ENCODE peak calls at places on chromosomes 13 and 19, in seven cellular contexts. L is activated CD4-positive, alpha-beta memory T cell treated with anti-CD3 and anti-CD28 coated beads for 36 hours; U is central memory CD4-positive, alpha-beta T cell; E is mesendoderm; R is body of pancreas; A is GDM1; V is AG10803. Y is an unnamed sample.

GRCh38 chr19:41877490-41877876 is 404 bp downstream of the CD79A start:
- DNase-seq in V (no peak), E (no peak), R (no peak), L (no peak), U (no peak), A (peak), Y (peak)

GRCh38 chr13:111361873-111362648 is 41.6 kb downstream of the TEX29 start:
- DNase-seq in R (no peak), L (no peak), E (no peak), A (no peak), U (no peak), V (no peak), Y (no peak)

GRCh38 chr13:113490496-113491417 is at the start of gene DCUN1D2:
- DNase-seq in V (peak), R (peak), E (peak), A (peak), L (peak), U (peak), Y (peak)

GRCh38 chr13:28493740-28494536 is 990 bp downstream of the FLT1 start:
- DNase-seq in E (peak), R (no peak), U (no peak), V (no peak), L (peak), A (no peak), Y (no peak)

GRCh38 chr19:36719687-36720556 is 32.5 kb downstream of the ZNF567 start:
- DNase-seq in R (no peak), U (no peak), E (peak), V (no peak), L (no peak), A (no peak), Y (no peak)

GRCh38 chr13:26320766-26321165 is 66.8 kb downstream of the CDK8 start:
- DNase-seq in V (no peak), R (no peak), E (no peak), U (no peak), L (no peak), A (no peak), Y (no peak)

GRCh38 chr13:21124853-21125252 is 51.5 kb downstream of the SKA3 start:
- DNase-seq in V (peak), U (no peak), A (peak), E (no peak), R (peak), L (no peak), Y (no peak)

GRCh38 chr19:57648336-57649003 is 15.5 kb downstream of the ZNF211 start:
- DNase-seq in R (peak), E (no peak), V (no peak), L (no peak), U (no peak), A (no peak), Y (no peak)

GRCh38 chr19:15614507-15615379 is at the start of gene CYP4F8:
- DNase-seq in U (no peak), V (no peak), E (no peak), L (no peak), A (no peak), R (peak), Y (no peak)

GRCh38 chr13:97726664-97727235 is 226.7 kb upstream of the IPO5 start:
- DNase-seq in V (no peak), U (no peak), L (no peak), E (no peak), R (no peak), A (no peak), Y (no peak)

GRCh38 chr13:80903911-80904310 is 563.0 kb upstream of the SPRY2 start:
- DNase-seq in L (no peak), E (no peak), R (no peak), V (no peak), U (no peak), A (no peak), Y (no peak)

GRCh38 chr13:50714886-50715285 is 128.6 kb downstream of the DLEU7 start:
- DNase-seq in E (no peak), R (no peak), L (no peak), U (no peak), V (no peak), A (no peak), Y (no peak)

GRCh38 chr19:46860846-46861690 is at the start of gene ARHGAP35:
- DNase-seq in A (no peak), U (no peak), L (peak), E (no peak), R (peak), V (no peak), Y (no peak)

GRCh38 chr13:72129117-72129516 is 262.1 kb upstream of the DACH1 start:
- DNase-seq in V (no peak), E (no peak), A (no peak), U (no peak), L (no peak), R (no peak), Y (no peak)

GRCh38 chr19:5823579-5824281 is 15.8 kb downstream of the FUT6 start:
- DNase-seq in U (no peak), R (peak), V (no peak), E (peak), A (no peak), L (no peak), Y (no peak)

GRCh38 chr13:26401578-26402021 is 147.7 kb downstream of the CDK8 start:
- DNase-seq in A (no peak), V (no peak), U (no peak), E (no peak), L (no peak), R (no peak), Y (no peak)

GRCh38 chr19:45769821-45770191 is 754 bp upstream of the SIX5 start:
- DNase-seq in A (no peak), L (no peak), R (no peak), E (no peak), V (peak), U (peak), Y (no peak)

GRCh38 chr13:113861433-113862030 is 2.3 kb downstream of the GAS6 start:
- DNase-seq in U (no peak), L (no peak), R (no peak), V (no peak), A (no peak), E (peak), Y (no peak)

GRCh38 chr19:3618144-3618810 is 8.3 kb downstream of the CACTIN start:
- DNase-seq in U (peak), R (peak), E (peak), A (peak), V (peak), L (peak), Y (no peak)

GRCh38 chr19:47362321-47362720 is 13.2 kb downstream of the DHX34 start:
- DNase-seq in A (no peak), E (no peak), V (no peak), L (no peak), R (no peak), U (no peak), Y (no peak)

GRCh38 chr19:3184847-3185481 is 766 bp upstream of the NCLN start:
- DNase-seq in V (no peak), L (peak), U (no peak), A (peak), R (peak), E (no peak), Y (peak)

GRCh38 chr19:50877338-50877737 is 4.1 kb downstream of the KLK2 start:
- DNase-seq in E (no peak), A (no peak), L (no peak), V (no peak), U (no peak), R (no peak), Y (no peak)